ENCODE peak calls at places on chromosome 20, in four cellular contexts. W is right cardiac atrium; F is CD8-positive, alpha-beta T cell; S is HL-60. L is an unnamed sample.

GRCh38 chr20:37867289-37868195 is 35.4 kb upstream of the VSTM2L start:
- DNase-seq in F (no peak), W (no peak), S (no peak), L (peak; percentile 40)

GRCh38 chr20:63553933-63554290 is at the start of gene FNDC11:
- DNase-seq in W (peak; percentile 86), F (peak; percentile 44), S (no peak), L (peak; percentile 92)

GRCh38 chr20:55160022-55160421 is 684.6 kb downstream of the DOK5 start:
- DNase-seq in S (no peak), W (no peak), F (no peak), L (no peak)

GRCh38 chr20:54223285-54223684 is 15.4 kb downstream of the PFDN4 start:
- DNase-seq in F (no peak), S (no peak), W (no peak), L (no peak)

GRCh38 chr20:44089987-44090674 is 96.9 kb downstream of the JPH2 start:
- DNase-seq in W (no peak), F (no peak), S (peak; percentile 13), L (no peak)

GRCh38 chr20:47620808-47621805 is 119.4 kb downstream of the NCOA3 start:
- DNase-seq in W (no peak), F (no peak), S (peak; percentile 7), L (no peak)

GRCh38 chr20:43752561-43753301 is 25.9 kb upstream of the GTSF1L start:
- DNase-seq in W (peak; percentile 56), S (peak; percentile 95), F (no peak), L (no peak)

GRCh38 chr20:53757472-53757913 is 163.9 kb upstream of the ZNF217 start:
- DNase-seq in S (no peak), W (no peak), F (no peak), L (no peak)

GRCh38 chr20:1803216-1804128 is 91.7 kb upstream of the SIRPA start:
- DNase-seq in S (peak; percentile 95), F (peak; percentile 10), W (peak; percentile 85), L (peak; percentile 88)

GRCh38 chr20:49420292-49420691 is 62.2 kb downstream of the KCNB1 start:
- DNase-seq in S (no peak), W (no peak), F (no peak), L (no peak)

GRCh38 chr20:41293269-41294037 is 24.1 kb downstream of the ZHX3 start:
- DNase-seq in S (no peak), F (no peak), W (no peak), L (no peak)

GRCh38 chr20:29497261-29497671 is 1760.2 kb upstream of the DEFB115 start:
- DNase-seq in S (no peak), F (peak; percentile 9), W (peak; percentile 58), L (peak; percentile 66)

GRCh38 chr20:5855939-5856338 is 94.4 kb downstream of the TRMT6 start:
- DNase-seq in F (no peak), W (no peak), S (no peak), L (no peak)

GRCh38 chr20:5159928-5160327 is 33.1 kb downstream of the CDS2 start:
- DNase-seq in F (no peak), S (no peak), W (no peak), L (no peak)

GRCh38 chr20:62413896-62414481 is 6.9 kb upstream of the CABLES2 start:
- DNase-seq in F (no peak), W (no peak), S (no peak), L (no peak)

GRCh38 chr20:47468290-47469050 is 33.2 kb upstream of the NCOA3 start:
- DNase-seq in S (peak; percentile 77), F (no peak), W (no peak), L (no peak)

GRCh38 chr20:13800728-13801134 is 15.9 kb downstream of the NDUFAF5 start:
- DNase-seq in W (peak; percentile 96), F (no peak), S (no peak), L (peak; percentile 88)

GRCh38 chr20:5316188-5317158 is at the start of gene PROKR2:
- DNase-seq in S (no peak), W (no peak), F (no peak), L (no peak)

GRCh38 chr20:57089701-57090144 is 176.7 kb downstream of the BMP7 start:
- DNase-seq in W (peak; percentile 87), S (peak; percentile 68), F (peak; percentile 53), L (peak; percentile 84)

GRCh38 chr20:33555755-33556154 is 65.9 kb downstream of the CBFA2T2 start:
- DNase-seq in F (no peak), W (no peak), S (no peak), L (no peak)

GRCh38 chr20:34713194-34713943 is 9.2 kb downstream of the TP53INP2 start:
- DNase-seq in W (no peak), F (no peak), S (no peak), L (no peak)

GRCh38 chr20:5675103-5676091 is 74.8 kb upstream of the SHLD1 start:
- DNase-seq in F (no peak), W (no peak), S (peak; percentile 79), L (no peak)

GRCh38 chr20:47354710-47355488 is 1.6 kb downstream of the ZMYND8 start:
- DNase-seq in F (no peak), W (no peak), S (no peak), L (no peak)

GRCh38 chr20:47995661-47996060 is 210.4 kb upstream of the SULF2 start:
- DNase-seq in F (no peak), W (no peak), S (no peak), L (no peak)

GRCh38 chr20:2633381-2633780 is 19.1 kb upstream of the NOP56 start:
- DNase-seq in S (no peak), W (no peak), F (no peak), L (no peak)

GRCh38 chr20:48668451-48668946 is 159.3 kb downstream of the PREX1 start:
- DNase-seq in F (no peak), W (peak; percentile 79), S (no peak), L (peak; percentile 94)

GRCh38 chr20:4119854-4120209 is 104.5 kb upstream of the RNF24 start:
- DNase-seq in F (no peak), W (no peak), S (no peak), L (no peak)

GRCh38 chr20:47117789-47118188 is 223.1 kb downstream of the EYA2 start:
- DNase-seq in W (no peak), S (no peak), F (no peak), L (no peak)

GRCh38 chr20:32612831-32613595 is 27.9 kb upstream of the NOL4L start:
- DNase-seq in F (no peak), S (no peak), W (peak; percentile 12), L (no peak)

GRCh38 chr20:61730631-61731362 is 334.9 kb downstream of the TAF4 start:
- DNase-seq in W (peak; percentile 52), F (no peak), S (no peak), L (peak; percentile 68)

GRCh38 chr20:8095648-8096572 is 36.2 kb upstream of the PLCB1 start:
- DNase-seq in W (no peak), F (no peak), S (no peak), L (no peak)

GRCh38 chr20:33051333-33051732 is 2.4 kb upstream of the BPIFB3 start:
- DNase-seq in W (no peak), S (no peak), F (no peak), L (no peak)

GRCh38 chr20:57047281-57048026 is 219.0 kb downstream of the BMP7 start:
- DNase-seq in F (no peak), W (no peak), S (no peak), L (no peak)

DNA sequence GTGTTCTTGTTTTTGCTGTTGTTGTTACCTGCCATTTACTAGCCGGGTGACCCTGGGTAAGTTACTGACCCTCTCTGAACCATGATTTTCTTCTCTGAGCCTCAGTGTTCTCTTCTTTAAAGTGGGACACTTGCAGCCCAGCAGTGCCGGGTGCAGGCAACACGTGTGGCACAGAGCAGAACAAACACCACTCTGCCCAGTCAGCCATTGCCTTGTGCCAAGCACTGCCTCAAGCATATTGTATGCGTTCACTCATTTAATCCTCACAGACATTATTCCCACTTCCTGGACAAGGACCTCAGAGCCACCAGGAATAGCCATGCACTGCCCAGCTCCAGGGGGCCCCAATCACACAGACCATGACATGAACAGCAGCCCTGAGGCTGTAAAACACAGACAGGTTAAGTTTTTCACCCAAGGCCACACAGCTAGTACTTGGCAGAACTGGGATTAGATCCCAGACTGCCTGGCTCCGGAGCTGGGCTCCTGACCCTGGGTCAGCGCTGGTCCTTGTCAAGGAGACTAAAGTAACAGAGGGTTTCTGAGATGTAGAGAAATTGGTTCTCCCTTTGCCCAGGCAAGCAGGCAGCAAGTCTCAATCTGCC is 74.0 kb upstream of the PTPN1 start:
- DNase-seq in F (no peak), W (no peak), S (no peak), L (no peak)
- H3K27ac ChIP-seq in F (no peak overlapping the region), W (no peak overlapping the region), S (no peak overlapping the region), L (no peak overlapping the region)

GRCh38 chr20:39524371-39524911 is 562.3 kb downstream of the DHX35 start:
- DNase-seq in F (no peak), W (no peak), S (no peak), L (no peak)
- H3K27ac ChIP-seq in F (no peak overlapping the region), W (no peak overlapping the region), S (no peak overlapping the region), L (no peak overlapping the region)

GRCh38 chr20:19492116-19492515 is 265.9 kb upstream of the RIN2 start:
- DNase-seq in W (no peak), F (no peak), S (no peak), L (no peak)
- H3K27ac ChIP-seq in W (no peak overlapping the region), F (no peak overlapping the region), S (no peak overlapping the region), L (no peak overlapping the region)

DNA sequence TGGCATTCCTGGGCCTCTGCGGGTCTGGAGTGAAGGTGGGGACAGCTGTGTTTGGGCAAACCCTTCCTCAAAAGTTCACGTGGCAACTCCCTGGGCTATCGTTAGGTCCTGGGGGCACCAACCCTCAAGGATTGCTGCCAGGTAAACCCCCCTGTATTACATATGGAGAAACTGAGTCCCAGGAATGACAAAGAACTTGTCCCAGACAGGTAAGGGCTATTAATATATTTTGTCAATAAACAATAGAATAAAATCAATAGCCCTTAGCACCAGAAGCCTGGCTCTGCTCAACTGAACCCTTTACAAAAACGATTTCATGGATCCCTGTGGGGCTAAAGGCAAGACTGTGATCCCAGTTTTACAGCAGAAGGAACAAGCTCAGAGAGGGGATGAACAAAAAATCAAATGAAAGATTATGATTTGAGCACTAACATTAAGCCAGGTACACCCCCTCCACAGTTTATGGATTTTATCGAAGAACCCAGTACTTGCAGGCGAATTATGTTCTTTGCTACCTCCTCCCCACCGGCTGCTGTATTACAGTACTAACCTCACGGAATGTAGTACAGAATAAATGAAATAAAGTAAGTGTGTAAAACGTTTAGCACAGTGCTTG is 2.7 kb downstream of the ID1 start:
- DNase-seq in S (no peak), F (no peak), W (no peak), L (no peak)
- H3K27ac ChIP-seq in S (no peak overlapping the region), F (no peak overlapping the region), W (peak overlapping the region; percentile 95), L (peak overlapping the region; percentile 94)

GRCh38 chr20:58450259-58450658 is 61.2 kb downstream of the VAPB start:
- DNase-seq in F (no peak), W (no peak), S (no peak), L (no peak)

GRCh38 chr20:58454460-58454859 is 60.7 kb downstream of the APCDD1L start:
- DNase-seq in F (no peak), W (no peak), S (no peak), L (no peak)

GRCh38 chr20:58452667-58453255 is 62.4 kb downstream of the APCDD1L start:
- DNase-seq in F (no peak), W (no peak), S (no peak), L (no peak)

GRCh38 chr20:58449703-58450138 is 60.7 kb downstream of the VAPB start:
- DNase-seq in S (no peak), F (no peak), W (no peak), L (no peak)

DNA sequence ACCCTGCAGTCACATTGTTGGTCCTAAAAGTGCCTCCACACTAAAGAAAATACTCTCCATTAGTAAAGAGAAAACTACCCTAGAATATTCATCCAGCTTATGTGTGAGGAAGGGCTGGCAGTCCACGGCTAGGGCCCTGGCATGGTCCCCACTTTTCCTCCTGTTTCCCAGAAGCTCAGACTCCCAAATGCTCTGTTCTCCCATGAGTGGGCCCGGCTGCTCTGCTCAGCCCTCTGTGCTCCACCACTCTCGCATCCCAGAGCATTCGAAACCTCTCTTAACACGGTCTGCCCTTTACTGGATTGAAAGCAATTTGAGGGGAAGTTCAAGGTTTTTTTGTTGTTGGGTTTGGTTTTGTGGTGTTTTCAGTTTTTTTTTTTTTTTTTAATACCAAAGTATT is 61.8 kb downstream of the APCDD1L start:
- DNase-seq in W (no peak), S (no peak), F (no peak), L (no peak)
- H3K27ac ChIP-seq in W (no peak overlapping the region), S (no peak overlapping the region), F (no peak overlapping the region), L (no peak overlapping the region)